ENCODE peak calls at places on chromosomes 6 and 20, in eight cellular contexts. H is suprapubic skin, N is stomach, X is heart left ventricle, J is transverse colon, Y is tibial nerve, S is pancreas, E is neuronal stem cell. D is an unnamed sample.

GRCh38 chr6:33419580-33420492 is at the start of gene SYNGAP1:
- DNase-seq in E (no peak), N (no peak), Y (peak; percentile 65), J (peak; percentile 58), H (peak; percentile 78), X (peak; percentile 66), S (no peak), D (no peak)

GRCh38 chr6:6319947-6320811 is at the start of gene F13A1:
- DNase-seq in X (peak; percentile 18), H (peak; percentile 71), Y (no peak), N (no peak), S (no peak), J (peak; percentile 17), E (no peak), D (no peak)

GRCh38 chr6:13504611-13505344 is 17.4 kb upstream of the GFOD1 start:
- DNase-seq in X (no peak), N (no peak), H (no peak), S (no peak), J (no peak), E (no peak), Y (no peak), D (no peak)

GRCh38 chr20:10708342-10709185 is 34.8 kb upstream of the JAG1 start:
- DNase-seq in Y (no peak), X (no peak), E (peak; percentile 73), N (no peak), S (no peak), H (no peak), J (no peak), D (peak; percentile 91)

GRCh38 chr6:56482525-56482924 is 160.2 kb downstream of the DST start:
- DNase-seq in N (peak; percentile 41), J (peak; percentile 36), S (peak; percentile 27), Y (no peak), X (no peak), E (no peak), H (no peak), D (peak; percentile 91)

GRCh38 chr20:54397292-54398155 is 77.9 kb upstream of the DOK5 start:
- DNase-seq in S (no peak), N (no peak), J (no peak), Y (no peak), X (no peak), E (no peak), H (no peak), D (no peak)

GRCh38 chr6:165013701-165014100 is 295.7 kb downstream of the C6orf118 start:
- DNase-seq in H (no peak), X (no peak), J (no peak), Y (no peak), N (no peak), E (no peak), S (no peak), D (no peak)

GRCh38 chr6:46130665-46131064 is 876 bp downstream of the ENPP4 start:
- DNase-seq in N (no peak), X (no peak), S (no peak), H (no peak), J (no peak), Y (peak; percentile 21), E (no peak), D (peak; percentile 39)

GRCh38 chr6:15439410-15440022 is 193.6 kb downstream of the JARID2 start:
- DNase-seq in J (no peak), X (no peak), N (no peak), Y (no peak), H (no peak), S (no peak), E (peak; percentile 18), D (no peak)

GRCh38 chr6:39092124-39092523 is 22.9 kb downstream of the SAYSD1 start:
- DNase-seq in S (no peak), H (no peak), X (no peak), N (no peak), J (no peak), Y (no peak), E (peak; percentile 18), D (no peak)

GRCh38 chr6:115514656-115515055 is 546.0 kb downstream of the FRK start:
- DNase-seq in E (no peak), Y (no peak), S (no peak), N (no peak), J (no peak), X (no peak), H (no peak), D (no peak)

GRCh38 chr20:22511943-22512910 is 72.1 kb downstream of the FOXA2 start:
- DNase-seq in X (no peak), H (no peak), Y (no peak), S (peak; percentile 78), E (no peak), N (peak; percentile 86), J (peak; percentile 64), D (peak; percentile 61)

GRCh38 chr20:1301031-1301529 is 27.9 kb downstream of the SDCBP2 start:
- DNase-seq in X (no peak), H (no peak), S (no peak), J (no peak), Y (no peak), N (no peak), E (no peak), D (no peak)

GRCh38 chr6:32941412-32941784 is 570 bp upstream of the HLA-DMB start:
- DNase-seq in N (no peak), X (no peak), E (no peak), Y (no peak), H (no peak), J (peak; percentile 32), S (no peak), D (peak; percentile 52)

GRCh38 chr6:143694013-143694412 is 16.2 kb downstream of the PHACTR2 start:
- DNase-seq in E (no peak), J (no peak), Y (no peak), N (no peak), H (no peak), S (no peak), X (no peak), D (no peak)

GRCh38 chr6:143692696-143693095 is 14.9 kb downstream of the PHACTR2 start:
- DNase-seq in Y (no peak), J (no peak), X (no peak), E (no peak), H (no peak), S (no peak), N (no peak), D (peak; percentile 82)

GRCh38 chr6:143689852-143690251 is 12.1 kb downstream of the PHACTR2 start:
- DNase-seq in J (no peak), X (no peak), Y (no peak), N (no peak), S (no peak), E (no peak), H (no peak), D (no peak)

GRCh38 chr6:143691155-143691554 is 13.4 kb downstream of the PHACTR2 start:
- DNase-seq in S (no peak), X (no peak), E (no peak), N (no peak), Y (no peak), H (no peak), J (no peak), D (no peak)

GRCh38 chr6:143691900-143692572 is 14.3 kb downstream of the PHACTR2 start:
- DNase-seq in X (no peak), H (no peak), N (no peak), S (no peak), Y (no peak), E (peak; percentile 46), J (no peak), D (no peak)
- H3K4me1 ChIP-seq in X (peaks cover 67% of the 10 kb centered on the region), H (peaks cover 23% of the 10 kb centered on the region), N (peaks cover 47% of the 10 kb centered on the region), S (peaks cover 16% of the 10 kb centered on the region), Y (no peaks in the 10 kb centered on the region), E (peaks cover 11% of the 10 kb centered on the region), J (peaks cover 63% of the 10 kb centered on the region), D (peaks cover 9% of the 10 kb centered on the region)

DNA sequence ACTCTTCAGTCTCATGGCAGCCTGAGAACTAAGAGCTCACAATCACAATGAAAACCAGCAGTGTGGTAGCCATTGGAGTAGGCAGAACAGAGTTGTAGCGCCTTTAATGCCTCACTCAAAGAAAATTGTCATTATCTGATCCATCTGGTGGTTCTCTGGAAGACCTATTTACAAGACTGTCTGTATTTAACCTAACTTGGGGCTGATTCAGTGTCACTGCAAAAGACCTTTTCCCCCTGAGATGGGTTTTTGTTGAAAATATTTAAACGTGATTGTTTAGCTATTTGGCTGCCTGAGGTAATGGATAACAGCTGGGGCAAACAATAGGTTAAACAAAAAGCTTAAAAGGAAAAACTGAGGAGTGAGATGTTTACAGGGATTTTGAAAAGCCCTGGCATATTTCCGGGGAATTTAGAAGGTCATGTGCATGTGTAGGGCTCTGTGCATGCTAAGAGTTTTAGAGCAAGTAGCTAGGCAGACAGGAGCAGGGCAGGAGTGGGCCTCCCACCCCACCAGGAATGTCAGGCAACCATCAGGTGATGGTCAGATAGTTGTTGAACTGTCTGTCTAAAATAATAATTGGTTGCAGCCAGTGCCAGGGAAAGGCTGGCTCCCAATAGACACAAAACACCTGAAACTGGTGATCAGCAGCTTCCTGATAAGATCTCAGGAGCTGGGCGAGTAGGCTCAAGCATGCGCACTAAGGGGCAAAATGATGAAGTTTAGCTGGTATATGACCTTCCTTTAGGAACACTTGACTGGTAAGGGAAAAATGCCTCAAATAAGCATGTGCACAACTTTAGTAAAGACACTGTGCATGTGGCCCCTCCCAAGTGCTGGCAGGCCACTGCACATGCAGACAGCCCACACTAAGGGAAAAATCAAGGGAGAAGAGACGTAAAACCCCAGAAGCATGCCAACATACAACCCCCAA is 70.8 kb upstream of the AKIRIN2 start:
- DNase-seq in Y (no peak), E (no peak), H (no peak), S (no peak), X (no peak), N (no peak), J (no peak), D (no peak)
- H3K27ac ChIP-seq in Y (no peak overlapping the region), E (no peak overlapping the region), H (no peak overlapping the region), S (no peak overlapping the region), X (no peak overlapping the region), N (no peak overlapping the region), J (no peak overlapping the region), D (no peak overlapping the region)

GRCh38 chr6:26185004-26185403 is 97.8 kb downstream of the HFE start:
- DNase-seq in E (no peak), S (no peak), Y (no peak), N (no peak), J (no peak), H (no peak), X (no peak), D (no peak)

GRCh38 chr6:26183581-26184408 is 96.6 kb downstream of the HFE start:
- DNase-seq in X (peak; percentile 57), H (no peak), E (peak; percentile 79), Y (no peak), S (peak; percentile 63), N (peak; percentile 59), J (peak; percentile 68), D (peak; percentile 94)

GRCh38 chr6:26185802-26186201 is 98.6 kb downstream of the HFE start:
- DNase-seq in Y (no peak), E (no peak), S (no peak), N (no peak), X (no peak), J (no peak), H (no peak), D (no peak)

GRCh38 chr6:26184492-26184891 is 97.3 kb downstream of the HFE start:
- DNase-seq in N (no peak), H (no peak), J (no peak), X (no peak), Y (no peak), S (no peak), E (no peak), D (no peak)

GRCh38 chr6:26183237-26183580 is 96.0 kb downstream of the HFE start:
- DNase-seq in J (no peak), H (no peak), S (no peak), X (no peak), Y (no peak), E (no peak), N (no peak), D (no peak)
- H3K4me3 ChIP-seq in J (no peak overlapping the region), H (peak overlapping the region; percentile 54), S (peak overlapping the region; percentile 59), X (peak overlapping the region; percentile 62), Y (peak overlapping the region; percentile 41), E (peak overlapping the region; percentile 15), N (peak overlapping the region; percentile 56), D (peak overlapping the region; percentile 36)

GRCh38 chr20:36461600-36462439 is 79.5 kb upstream of the MYL9 start:
- DNase-seq in X (peak; percentile 79), H (peak; percentile 84), S (peak; percentile 76), Y (peak; percentile 43), N (peak; percentile 43), J (peak; percentile 60), E (peak; percentile 45), D (peak; percentile 39)
- H3K4me1 ChIP-seq in X (peaks cover 45% of the 10 kb centered on the region), H (peaks cover 57% of the 10 kb centered on the region), S (peaks cover 25% of the 10 kb centered on the region), Y (no peaks in the 10 kb centered on the region), N (peaks cover 38% of the 10 kb centered on the region), J (peaks cover 56% of the 10 kb centered on the region), E (peaks cover 17% of the 10 kb centered on the region), D (peaks cover 8% of the 10 kb centered on the region)